ENCODE peak calls at places on chromosome 18, in six cellular contexts. M is right cardiac atrium; S is HTR-8/SVneo; G is AG09319; Z is activated effector memory CD4-positive, alpha-beta T cell treated with Interleukin-2 at 50 U/mL for 16 hours; K is stimulated activated naive CD4-positive, alpha-beta T cell treated with Interleukin-2 at 50 U/mL for 16 hours. E is an unnamed sample.

GRCh38 chr18:49628993-49629795 is 67.3 kb downstream of the LIPG start:
- DNase-seq in G (no peak), K (no peak), Z (no peak), S (no peak), M (peak; percentile 85), E (no peak)

GRCh38 chr18:8947576-8947975 is 154.9 kb upstream of the NDUFV2 start:
- DNase-seq in K (no peak), G (no peak), S (no peak), Z (no peak), M (no peak), E (no peak)

GRCh38 chr18:73756256-73757091 is 391.2 kb downstream of the FBXO15 start:
- DNase-seq in Z (no peak), G (no peak), M (peak; percentile 42), S (no peak), K (no peak), E (no peak)

GRCh38 chr18:44579028-44579692 is 101.5 kb upstream of the SETBP1 start:
- DNase-seq in M (no peak), Z (no peak), G (no peak), S (no peak), K (no peak), E (no peak)

GRCh38 chr18:46767217-46767616 is 10.4 kb upstream of the ST8SIA5 start:
- DNase-seq in K (no peak), G (no peak), S (no peak), M (no peak), Z (no peak), E (no peak)

GRCh38 chr18:62526098-62527025 is 3.5 kb downstream of the ZCCHC2 start:
- DNase-seq in Z (peak; percentile 55), S (peak; percentile 60), G (peak; percentile 45), M (peak; percentile 95), K (peak; percentile 53), E (no peak)

GRCh38 chr18:7824970-7825369 is 257.9 kb downstream of the PTPRM start:
- DNase-seq in G (no peak), K (no peak), S (no peak), Z (no peak), M (peak; percentile 77), E (no peak)

GRCh38 chr18:8741524-8741923 is 36.2 kb downstream of the MTCL1 start:
- DNase-seq in S (no peak), K (no peak), M (no peak), G (no peak), Z (no peak), E (no peak)

GRCh38 chr18:72895548-72895947 is 27.8 kb upstream of the NETO1 start:
- DNase-seq in G (no peak), Z (no peak), M (no peak), S (no peak), K (no peak), E (no peak)

GRCh38 chr18:78525364-78526111 is 454.1 kb upstream of the SALL3 start:
- DNase-seq in Z (no peak), S (no peak), M (no peak), G (no peak), K (no peak), E (no peak)

GRCh38 chr18:50638623-50639398 is 78.9 kb downstream of the MAPK4 start:
- DNase-seq in S (no peak), G (no peak), K (no peak), Z (no peak), M (no peak), E (no peak)

GRCh38 chr18:62838475-62839098 is 123.2 kb downstream of the PHLPP1 start:
- DNase-seq in S (no peak), K (no peak), M (no peak), G (no peak), Z (no peak), E (no peak)

GRCh38 chr18:62839874-62840713 is 124.8 kb downstream of the PHLPP1 start:
- DNase-seq in G (no peak), Z (no peak), K (no peak), M (no peak), S (no peak), E (no peak)

GRCh38 chr18:78948221-78948620 is 31.4 kb upstream of the SALL3 start:
- DNase-seq in M (no peak), K (no peak), Z (no peak), S (no peak), G (no peak), E (no peak)

GRCh38 chr18:34592961-34593382 is 117.1 kb upstream of the DTNA start:
- DNase-seq in M (peak; percentile 80), Z (no peak), K (no peak), G (no peak), S (no peak), E (no peak)

GRCh38 chr18:72941001-72941400 is 73.2 kb upstream of the NETO1 start:
- DNase-seq in M (no peak), Z (no peak), G (no peak), K (no peak), S (no peak), E (no peak)

GRCh38 chr18:56727399-56727798 is 76.2 kb downstream of the WDR7 start:
- DNase-seq in Z (no peak), S (no peak), K (peak; percentile 18), M (no peak), G (no peak), E (no peak)

GRCh38 chr18:77133920-77134496 is 1.4 kb upstream of the MBP start:
- DNase-seq in K (peak; percentile 10), G (no peak), S (no peak), M (peak; percentile 77), Z (no peak), E (no peak)

GRCh38 chr18:49090901-49091300 is 140.1 kb upstream of the SMAD7 start:
- DNase-seq in Z (no peak), K (no peak), M (no peak), S (no peak), G (no peak), E (no peak)

GRCh38 chr18:46338213-46338612 is 234.0 kb downstream of the HAUS1 start:
- DNase-seq in S (no peak), Z (no peak), K (no peak), M (no peak), G (no peak), E (no peak)

GRCh38 chr18:49813071-49813320 is 337 bp downstream of the ACAA2 start:
- DNase-seq in K (no peak), Z (no peak), G (peak; percentile 0), M (peak; percentile 71), S (no peak), E (no peak)

GRCh38 chr18:13584826-13585225 is 141.5 kb downstream of the FAM210A start:
- DNase-seq in Z (no peak), M (no peak), K (no peak), S (no peak), G (no peak), E (no peak)

GRCh38 chr18:36162981-36163380 is 24.3 kb upstream of the MOCOS start:
- DNase-seq in S (no peak), Z (no peak), M (no peak), G (no peak), K (no peak), E (no peak)

GRCh38 chr18:33210575-33211189 is 229.8 kb downstream of the CCDC178 start:
- DNase-seq in Z (no peak), K (no peak), S (no peak), M (no peak), G (no peak), E (no peak)

GRCh38 chr18:74353169-74353775 is 37.6 kb downstream of the C18orf63 start:
- DNase-seq in M (peak; percentile 64), S (peak; percentile 10), Z (peak; percentile 31), G (peak; percentile 40), K (peak; percentile 26), E (peak; percentile 63)

GRCh38 chr18:54822872-54823845 is 5.1 kb upstream of the RAB27B start:
- DNase-seq in S (peak; percentile 10), M (no peak), K (no peak), G (peak; percentile 36), Z (no peak), E (no peak)

GRCh38 chr18:76479351-76480238 is 15.4 kb downstream of the ZNF516 start:
- DNase-seq in S (no peak), K (no peak), G (no peak), M (no peak), Z (no peak), E (no peak)

E was measured in HFF-Myc.